ENCODE peak calls at places on chromosomes 3 and 15, in five cellular contexts. H is HepG2, G is body of pancreas, L is spleen, X is neural progenitor cell. D is an unnamed sample.

GRCh38 chr3:49616491-49616941 is 57.6 kb upstream of the APEH start:
- DNase-seq in H (no peak), G (no peak), L (no peak), X (peak; percentile 32), D (no peak)

GRCh38 chr3:126558336-126559071 is at the start of gene C3orf22:
- DNase-seq in H (no peak), G (no peak), L (peak; percentile 61), X (no peak), D (peak; percentile 75)

GRCh38 chr15:46644493-46645481 is 1010.0 kb downstream of the SQOR start:
- DNase-seq in H (no peak), G (no peak), L (no peak), X (no peak), D (no peak)

GRCh38 chr3:9878700-9879099 is 1.4 kb downstream of the CIDEC start:
- DNase-seq in H (peak; percentile 84), G (no peak), L (no peak), X (no peak), D (no peak)

GRCh38 chr3:143697975-143698374 is 150.3 kb downstream of the SLC9A9 start:
- DNase-seq in H (no peak), G (no peak), L (no peak), X (no peak), D (no peak)

GRCh38 chr3:128727996-128728395 is 2.0 kb downstream of the RAB7A start:
- DNase-seq in H (no peak), G (no peak), L (no peak), X (no peak), D (no peak)

GRCh38 chr3:14216257-14217048 is 37.8 kb downstream of the LSM3 start:
- DNase-seq in H (peak; percentile 39), G (no peak), L (peak; percentile 88), X (peak; percentile 76), D (no peak)

GRCh38 chr3:183378951-183379350 is 49.5 kb downstream of the MCF2L2 start:
- DNase-seq in H (peak; percentile 6), G (no peak), L (no peak), X (no peak), D (no peak)

GRCh38 chr3:135081451-135082434 is 286.7 kb downstream of the EPHB1 start:
- DNase-seq in H (no peak), G (no peak), L (no peak), X (no peak), D (no peak)

GRCh38 chr3:156787926-156788663 is 38.1 kb upstream of the LEKR1 start:
- DNase-seq in H (no peak), G (no peak), L (no peak), X (no peak), D (no peak)

GRCh38 chr15:98596885-98597343 is 51.4 kb upstream of the IGF1R start:
- DNase-seq in H (no peak), G (no peak), L (no peak), X (no peak), D (no peak)

GRCh38 chr3:141528837-141529236 is 42.0 kb downstream of the RASA2 start:
- DNase-seq in H (no peak), G (no peak), L (no peak), X (no peak), D (no peak)

GRCh38 chr3:140521751-140522445 is 156.0 kb upstream of the TRIM42 start:
- DNase-seq in H (no peak), G (no peak), L (no peak), X (peak; percentile 25), D (no peak)

GRCh38 chr3:61894988-61895935 is 333.9 kb downstream of the PTPRG start:
- DNase-seq in H (peak; percentile 12), G (peak; percentile 78), L (no peak), X (no peak), D (no peak)

GRCh38 chr3:10977864-10978510 is 14.6 kb upstream of the SLC6A1 start:
- DNase-seq in H (no peak), G (no peak), L (peak; percentile 18), X (peak; percentile 31), D (no peak)

GRCh38 chr15:82043726-82044372 is 2.0 kb downstream of the MEX3B start:
- DNase-seq in H (no peak), G (no peak), L (no peak), X (peak; percentile 54), D (peak; percentile 90)

GRCh38 chr3:158685151-158685550 is 12.7 kb upstream of the LXN start:
- DNase-seq in H (no peak), G (no peak), L (no peak), X (no peak), D (no peak)

GRCh38 chr3:12782172-12782815 is 14.2 kb upstream of the CAND2 start:
- DNase-seq in H (no peak), G (peak; percentile 49), L (no peak), X (peak; percentile 33), D (no peak)

GRCh38 chr3:185606191-185606590 is 20.1 kb downstream of the SENP2 start:
- DNase-seq in H (no peak), G (no peak), L (no peak), X (no peak), D (no peak)

GRCh38 chr3:185605566-185605965 is 19.5 kb downstream of the SENP2 start:
- DNase-seq in H (no peak), G (no peak), L (no peak), X (no peak), D (no peak)
- TF ChIP-seq CTCF in H (no peak), G (no peak), L (no peak), X (no peak), D (no peak)

GRCh38 chr3:150764607-150765366 is 1.8 kb upstream of the SIAH2 start:
- DNase-seq in H (no peak), G (no peak), L (no peak), X (no peak), D (no peak)

GRCh38 chr3:150761831-150762661 is 923 bp downstream of the SIAH2 start:
- DNase-seq in H (peak; percentile 36), G (peak; percentile 66), L (peak; percentile 91), X (peak; percentile 79), D (no peak)

GRCh38 chr3:150763841-150764483 is 993 bp upstream of the SIAH2 start:
- DNase-seq in H (peak; percentile 66), G (peak; percentile 76), L (peak; percentile 93), X (peak; percentile 73), D (no peak)

GRCh38 chr3:150762662-150763121 is 277 bp downstream of the SIAH2 start:
- DNase-seq in H (no peak), G (no peak), L (no peak), X (no peak), D (no peak)

DNA sequence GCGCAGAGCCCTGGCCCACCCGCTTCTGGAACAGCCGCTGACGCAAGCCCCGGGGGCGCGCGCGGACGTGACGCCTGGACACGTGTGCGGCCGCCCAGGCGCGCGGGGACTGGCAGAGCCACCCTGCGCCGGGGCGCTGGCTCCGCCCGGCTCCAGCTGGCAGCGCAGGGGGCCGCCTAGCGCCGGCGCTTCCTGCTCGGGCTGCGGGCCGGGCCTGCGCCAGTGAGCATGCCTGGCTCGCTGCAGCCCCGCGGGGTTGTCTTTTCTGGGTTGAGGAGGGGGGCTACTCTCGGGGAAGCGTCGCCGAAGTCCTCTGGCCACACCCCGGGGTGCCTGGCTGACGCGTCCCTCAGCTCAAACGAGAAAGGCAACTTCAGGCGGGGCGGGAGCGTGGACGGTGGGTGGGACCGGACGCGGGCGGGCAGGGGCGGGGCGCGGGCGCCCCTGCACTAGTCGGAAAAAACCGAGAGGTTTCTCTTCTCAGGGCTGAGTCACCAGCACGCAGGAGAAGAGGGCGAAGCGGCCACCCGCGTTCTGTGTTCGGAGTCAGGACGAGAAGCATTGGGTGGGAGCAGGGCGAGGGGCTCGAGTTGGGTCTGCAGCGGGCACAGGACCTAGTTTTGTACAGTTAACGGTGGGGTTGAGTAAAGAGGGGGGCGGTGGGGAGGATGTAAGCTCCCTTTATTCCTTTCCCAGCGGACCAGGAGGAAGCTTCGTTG is at the start of gene SIAH2:
- DNase-seq in H (peak; percentile 92), G (peak; percentile 91), L (peak; percentile 99), X (peak; percentile 92), D (peak; percentile 94)
- TF ChIP-seq CTCF in H (peak; percentile 35), G (no peak), L (no peak), X (peak; percentile 3), D (no peak)

DNA sequence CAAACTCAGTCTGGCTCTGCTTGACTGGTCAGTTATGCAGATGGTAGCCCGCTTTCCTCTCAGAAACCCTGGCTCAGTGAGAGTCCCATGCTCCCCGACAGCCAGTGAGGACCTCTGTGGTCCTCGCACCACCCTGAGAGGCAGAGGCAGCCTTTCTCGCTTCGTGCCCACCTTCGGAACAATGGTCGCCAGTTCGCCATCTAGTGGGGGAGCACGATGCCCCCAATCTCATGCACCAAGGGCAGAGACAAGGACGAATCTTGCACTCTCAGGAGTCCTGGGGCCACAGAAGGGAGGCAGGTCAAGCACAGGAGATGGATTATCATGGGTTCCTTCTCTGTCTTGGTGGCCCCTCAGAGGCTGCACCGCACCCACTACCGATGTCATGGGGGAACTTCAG is 75.2 kb downstream of the RHCG start:
- DNase-seq in H (no peak), G (no peak), L (no peak), X (no peak), D (no peak)
- TF ChIP-seq CTCF in H (no peak), G (no peak), L (no peak), X (no peak), D (no peak)

DNA sequence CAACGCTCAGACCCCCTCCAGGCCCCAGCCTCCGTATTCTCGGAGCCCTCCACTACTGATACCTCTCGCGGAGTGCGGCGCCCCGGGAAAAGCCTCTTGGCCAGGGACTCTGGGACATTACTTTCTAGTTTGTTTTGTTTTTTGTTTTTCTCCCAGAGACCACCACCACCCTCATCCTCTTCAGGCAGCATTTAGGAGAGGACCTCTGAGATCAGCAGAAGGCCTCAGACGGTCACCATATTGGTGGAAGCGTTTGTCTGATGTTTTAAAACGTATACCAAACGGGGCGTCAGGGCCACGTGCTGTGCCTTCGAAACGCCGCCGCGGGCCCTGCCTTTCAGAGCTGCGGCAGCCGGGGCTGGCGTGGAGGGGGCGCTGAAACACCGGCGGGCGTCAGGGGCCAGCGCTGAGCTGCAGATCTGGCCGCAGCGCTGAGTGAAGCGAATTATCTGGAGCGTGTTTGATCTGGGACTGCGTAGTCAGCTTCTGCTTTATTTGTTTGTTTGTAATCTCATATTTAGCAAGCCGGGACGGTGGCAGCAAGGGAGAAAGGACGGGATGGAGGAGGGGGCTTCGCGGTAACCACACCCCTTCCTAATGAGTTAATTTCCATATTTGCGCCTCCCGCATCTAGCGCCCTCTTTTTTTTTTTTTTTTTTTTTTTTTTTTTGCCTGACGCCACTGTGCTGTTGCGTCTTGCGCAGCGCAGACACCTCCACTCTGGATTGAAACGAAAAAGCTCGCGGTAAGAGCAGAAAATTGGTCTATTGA is 14.8 kb downstream of the SOX2 start:
- DNase-seq in H (no peak), G (no peak), L (no peak), X (peak; percentile 94), D (no peak)
- TF ChIP-seq CTCF in H (no peak), G (no peak), L (no peak), X (peak; percentile 61), D (peak; percentile 52)

DNA sequence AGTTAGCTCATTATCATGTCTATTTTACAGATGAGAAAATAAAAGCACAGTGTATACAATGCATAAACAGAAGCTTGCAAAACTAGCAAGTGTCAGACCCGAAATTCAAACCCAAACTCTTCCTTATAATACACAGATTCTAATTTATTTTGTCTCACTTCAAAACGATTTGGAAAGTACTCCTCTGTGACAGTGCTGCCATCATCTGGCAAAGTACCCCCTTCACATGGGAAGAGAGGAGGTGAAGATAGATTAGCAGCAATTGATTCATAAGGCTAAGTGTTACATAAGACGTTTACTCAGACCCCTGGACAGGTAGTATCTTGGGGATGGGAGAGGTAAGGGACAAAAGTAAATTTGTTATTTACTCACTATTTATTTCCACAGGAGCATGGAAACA is 744.0 kb upstream of the SGO1 start:
- DNase-seq in H (no peak), G (peak; percentile 10), L (no peak), X (peak; percentile 42), D (no peak)
- TF ChIP-seq CTCF in H (peak; percentile 51), G (no peak), L (no peak), X (peak; percentile 70), D (peak; percentile 68)

GRCh38 chr3:46672349-46672695 is 21.2 kb downstream of the ALS2CL start:
- DNase-seq in H (no peak), G (peak; percentile 7), L (no peak), X (no peak), D (peak; percentile 42)
- TF ChIP-seq CTCF in H (no peak), G (no peak), L (no peak), X (no peak), D (no peak)